ENCODE peak calls at places on chromosomes 5 and 9, in seven cellular contexts. One of them, this sample, is unnamed.

GRCh38 chr9:7910426-7911015 is 110.9 kb upstream of the DMAC1 start:
- DNase-seq in Peyer's patch: no peak
- DNase-seq in neural crest cell: no peak
- DNase-seq in pancreas: no peak
- DNase-seq in psoas muscle: no peak
- DNase-seq in BE2C: no peak
- DNase-seq in fibroblast of lung: peak; percentile 42
- DNase-seq in this sample: no peak

GRCh38 chr5:30502277-30502676 is 691.2 kb upstream of the CDH6 start:
- DNase-seq in pancreas: no peak
- DNase-seq in fibroblast of lung: peak; percentile 82
- DNase-seq in psoas muscle: no peak
- DNase-seq in neural crest cell: no peak
- DNase-seq in Peyer's patch: no peak
- DNase-seq in BE2C: no peak
- DNase-seq in this sample: no peak

GRCh38 chr5:154631141-154631540 is 124.0 kb upstream of the LARP1 start:
- DNase-seq in Peyer's patch: no peak
- DNase-seq in neural crest cell: no peak
- DNase-seq in fibroblast of lung: no peak
- DNase-seq in BE2C: no peak
- DNase-seq in pancreas: no peak
- DNase-seq in psoas muscle: no peak
- DNase-seq in this sample: no peak

GRCh38 chr9:12956261-12956660 is 181.4 kb downstream of the LURAP1L start:
- DNase-seq in pancreas: no peak
- DNase-seq in fibroblast of lung: no peak
- DNase-seq in psoas muscle: no peak
- DNase-seq in BE2C: no peak
- DNase-seq in Peyer's patch: no peak
- DNase-seq in neural crest cell: no peak
- DNase-seq in this sample: no peak

GRCh38 chr9:105232207-105232606 is 12.2 kb upstream of the SLC44A1 start:
- DNase-seq in psoas muscle: no peak
- DNase-seq in BE2C: no peak
- DNase-seq in Peyer's patch: no peak
- DNase-seq in pancreas: no peak
- DNase-seq in neural crest cell: no peak
- DNase-seq in fibroblast of lung: peak; percentile 18
- DNase-seq in this sample: no peak

GRCh38 chr5:78747703-78748359 is 99.3 kb upstream of the LHFPL2 start:
- DNase-seq in fibroblast of lung: peak; percentile 93
- DNase-seq in BE2C: no peak
- DNase-seq in psoas muscle: no peak
- DNase-seq in neural crest cell: no peak
- DNase-seq in Peyer's patch: no peak
- DNase-seq in pancreas: no peak
- DNase-seq in this sample: no peak

GRCh38 chr5:176652136-176652535 is 4.9 kb downstream of the TSPAN17 start:
- DNase-seq in pancreas: no peak
- DNase-seq in psoas muscle: no peak
- DNase-seq in Peyer's patch: no peak
- DNase-seq in BE2C: peak; percentile 62
- DNase-seq in fibroblast of lung: no peak
- DNase-seq in neural crest cell: no peak
- DNase-seq in this sample: no peak

GRCh38 chr9:133273819-133274218 is 1.2 kb downstream of the ABO start:
- DNase-seq in BE2C: no peak
- DNase-seq in neural crest cell: no peak
- DNase-seq in pancreas: no peak
- DNase-seq in Peyer's patch: no peak
- DNase-seq in fibroblast of lung: no peak
- DNase-seq in psoas muscle: no peak
- DNase-seq in this sample: no peak

GRCh38 chr5:73437126-73438047 is 11.2 kb downstream of the FOXD1 start:
- DNase-seq in pancreas: peak; percentile 55
- DNase-seq in fibroblast of lung: peak; percentile 86
- DNase-seq in neural crest cell: peak; percentile 45
- DNase-seq in Peyer's patch: peak; percentile 82
- DNase-seq in psoas muscle: peak; percentile 61
- DNase-seq in BE2C: peak; percentile 65
- DNase-seq in this sample: no peak

GRCh38 chr5:177449140-177450061 is 2.8 kb downstream of the PRR7 start:
- DNase-seq in fibroblast of lung: no peak
- DNase-seq in pancreas: peak; percentile 57
- DNase-seq in Peyer's patch: no peak
- DNase-seq in psoas muscle: no peak
- DNase-seq in BE2C: no peak
- DNase-seq in neural crest cell: no peak
- DNase-seq in this sample: no peak

GRCh38 chr5:74409166-74409706 is 231.3 kb downstream of the ENC1 start:
- DNase-seq in pancreas: peak; percentile 76
- DNase-seq in Peyer's patch: no peak
- DNase-seq in neural crest cell: no peak
- DNase-seq in BE2C: peak; percentile 86
- DNase-seq in psoas muscle: peak; percentile 16
- DNase-seq in fibroblast of lung: no peak
- DNase-seq in this sample: no peak

GRCh38 chr5:159975462-159976019 is 33.4 kb upstream of the TTC1 start:
- DNase-seq in Peyer's patch: no peak
- DNase-seq in neural crest cell: no peak
- DNase-seq in psoas muscle: no peak
- DNase-seq in fibroblast of lung: peak; percentile 98
- DNase-seq in BE2C: no peak
- DNase-seq in pancreas: no peak
- DNase-seq in this sample: no peak

GRCh38 chr9:14139287-14139686 is 174.7 kb downstream of the NFIB start:
- DNase-seq in psoas muscle: no peak
- DNase-seq in Peyer's patch: no peak
- DNase-seq in BE2C: no peak
- DNase-seq in fibroblast of lung: no peak
- DNase-seq in neural crest cell: no peak
- DNase-seq in pancreas: no peak
- DNase-seq in this sample: no peak

GRCh38 chr9:89817186-89817960 is 212.6 kb downstream of the GADD45G start:
- DNase-seq in BE2C: peak; percentile 78
- DNase-seq in Peyer's patch: no peak
- DNase-seq in pancreas: no peak
- DNase-seq in psoas muscle: no peak
- DNase-seq in neural crest cell: no peak
- DNase-seq in fibroblast of lung: no peak
- DNase-seq in this sample: no peak

GRCh38 chr5:143543358-143544255 is 140.1 kb upstream of the NR3C1 start:
- DNase-seq in psoas muscle: no peak
- DNase-seq in Peyer's patch: no peak
- DNase-seq in pancreas: no peak
- DNase-seq in BE2C: no peak
- DNase-seq in neural crest cell: no peak
- DNase-seq in fibroblast of lung: peak; percentile 81
- DNase-seq in this sample: no peak

GRCh38 chr5:56699588-56699987 is 115.8 kb upstream of the MAP3K1 start:
- DNase-seq in neural crest cell: no peak
- DNase-seq in BE2C: no peak
- DNase-seq in Peyer's patch: no peak
- DNase-seq in psoas muscle: no peak
- DNase-seq in pancreas: no peak
- DNase-seq in fibroblast of lung: no peak
- DNase-seq in this sample: no peak

GRCh38 chr5:73433982-73434342 is 14.6 kb downstream of the FOXD1 start:
- DNase-seq in Peyer's patch: no peak
- DNase-seq in psoas muscle: no peak
- DNase-seq in BE2C: no peak
- DNase-seq in neural crest cell: no peak
- DNase-seq in fibroblast of lung: peak; percentile 68
- DNase-seq in pancreas: no peak
- DNase-seq in this sample: no peak

GRCh38 chr5:161851691-161852299 is 3.9 kb downstream of the GABRA1 start:
- DNase-seq in BE2C: no peak
- DNase-seq in fibroblast of lung: no peak
- DNase-seq in pancreas: no peak
- DNase-seq in Peyer's patch: no peak
- DNase-seq in neural crest cell: no peak
- DNase-seq in psoas muscle: no peak
- DNase-seq in this sample: no peak
- TF ChIP-seq CTCF in BE2C: peak; percentile 41
- TF ChIP-seq CTCF in fibroblast of lung: no peak
- TF ChIP-seq CTCF in pancreas: no peak
- TF ChIP-seq CTCF in Peyer's patch: peak; percentile 13
- TF ChIP-seq CTCF in neural crest cell: peak; percentile 68
- TF ChIP-seq CTCF in psoas muscle: no peak
- TF ChIP-seq CTCF in this sample: no peak

GRCh38 chr5:66363097-66363496 is 219.0 kb downstream of the SREK1 start:
- DNase-seq in BE2C: no peak
- DNase-seq in Peyer's patch: no peak
- DNase-seq in psoas muscle: no peak
- DNase-seq in pancreas: no peak
- DNase-seq in fibroblast of lung: no peak
- DNase-seq in neural crest cell: no peak
- DNase-seq in this sample: no peak
- TF ChIP-seq CTCF in BE2C: no peak
- TF ChIP-seq CTCF in Peyer's patch: no peak
- TF ChIP-seq CTCF in psoas muscle: no peak
- TF ChIP-seq CTCF in pancreas: no peak
- TF ChIP-seq CTCF in fibroblast of lung: no peak
- TF ChIP-seq CTCF in neural crest cell: no peak
- TF ChIP-seq CTCF in this sample: no peak

GRCh38 chr9:92094655-92095054 is 20.6 kb downstream of the SPTLC1 start:
- DNase-seq in psoas muscle: no peak
- DNase-seq in pancreas: no peak
- DNase-seq in neural crest cell: no peak
- DNase-seq in fibroblast of lung: peak; percentile 28
- DNase-seq in BE2C: no peak
- DNase-seq in Peyer's patch: no peak
- DNase-seq in this sample: no peak
- TF ChIP-seq CTCF in psoas muscle: no peak
- TF ChIP-seq CTCF in pancreas: no peak
- TF ChIP-seq CTCF in neural crest cell: no peak
- TF ChIP-seq CTCF in fibroblast of lung: no peak
- TF ChIP-seq CTCF in BE2C: no peak
- TF ChIP-seq CTCF in Peyer's patch: no peak
- TF ChIP-seq CTCF in this sample: no peak

GRCh38 chr9:127892831-127893230 is 6.6 kb downstream of the ST6GALNAC6 start:
- DNase-seq in fibroblast of lung: no peak
- DNase-seq in pancreas: no peak
- DNase-seq in neural crest cell: no peak
- DNase-seq in Peyer's patch: no peak
- DNase-seq in psoas muscle: no peak
- DNase-seq in BE2C: no peak
- DNase-seq in this sample: no peak
- TF ChIP-seq CTCF in fibroblast of lung: no peak
- TF ChIP-seq CTCF in pancreas: no peak
- TF ChIP-seq CTCF in neural crest cell: no peak
- TF ChIP-seq CTCF in Peyer's patch: no peak
- TF ChIP-seq CTCF in psoas muscle: no peak
- TF ChIP-seq CTCF in BE2C: no peak
- TF ChIP-seq CTCF in this sample: no peak

GRCh38 chr5:91864902-91865420 is 481.8 kb upstream of the ARRDC3 start:
- DNase-seq in neural crest cell: no peak
- DNase-seq in psoas muscle: no peak
- DNase-seq in pancreas: no peak
- DNase-seq in fibroblast of lung: no peak
- DNase-seq in BE2C: no peak
- DNase-seq in Peyer's patch: no peak
- DNase-seq in this sample: no peak
- TF ChIP-seq CTCF in neural crest cell: no peak
- TF ChIP-seq CTCF in psoas muscle: no peak
- TF ChIP-seq CTCF in pancreas: no peak
- TF ChIP-seq CTCF in fibroblast of lung: no peak
- TF ChIP-seq CTCF in BE2C: no peak
- TF ChIP-seq CTCF in Peyer's patch: no peak
- TF ChIP-seq CTCF in this sample: no peak

DNA sequence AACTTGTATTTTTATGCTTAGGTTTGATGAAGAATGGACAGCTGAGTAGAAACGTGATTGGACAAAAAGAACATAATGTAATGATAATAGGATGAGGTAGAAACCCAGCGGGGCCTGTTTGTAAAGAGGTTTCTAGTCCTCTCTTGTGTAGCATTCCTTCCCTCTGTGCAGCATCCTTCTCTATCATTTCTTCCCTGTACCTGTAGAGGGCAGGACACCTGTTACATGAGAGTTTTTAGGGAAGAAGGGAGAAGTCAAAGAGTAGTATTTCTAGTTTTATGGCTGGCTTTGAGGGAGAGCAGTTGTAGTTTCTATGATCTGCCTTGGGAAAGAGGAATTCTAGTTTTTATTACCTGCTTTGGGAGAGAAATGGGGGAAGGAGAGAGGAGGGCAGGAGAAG is 162.1 kb upstream of the FST start:
- DNase-seq in BE2C: no peak
- DNase-seq in pancreas: no peak
- DNase-seq in neural crest cell: no peak
- DNase-seq in fibroblast of lung: no peak
- DNase-seq in psoas muscle: no peak
- DNase-seq in Peyer's patch: no peak
- DNase-seq in this sample: no peak
- TF ChIP-seq CTCF in BE2C: no peak
- TF ChIP-seq CTCF in pancreas: no peak
- TF ChIP-seq CTCF in neural crest cell: no peak
- TF ChIP-seq CTCF in fibroblast of lung: no peak
- TF ChIP-seq CTCF in psoas muscle: no peak
- TF ChIP-seq CTCF in Peyer's patch: no peak
- TF ChIP-seq CTCF in this sample: no peak

DNA sequence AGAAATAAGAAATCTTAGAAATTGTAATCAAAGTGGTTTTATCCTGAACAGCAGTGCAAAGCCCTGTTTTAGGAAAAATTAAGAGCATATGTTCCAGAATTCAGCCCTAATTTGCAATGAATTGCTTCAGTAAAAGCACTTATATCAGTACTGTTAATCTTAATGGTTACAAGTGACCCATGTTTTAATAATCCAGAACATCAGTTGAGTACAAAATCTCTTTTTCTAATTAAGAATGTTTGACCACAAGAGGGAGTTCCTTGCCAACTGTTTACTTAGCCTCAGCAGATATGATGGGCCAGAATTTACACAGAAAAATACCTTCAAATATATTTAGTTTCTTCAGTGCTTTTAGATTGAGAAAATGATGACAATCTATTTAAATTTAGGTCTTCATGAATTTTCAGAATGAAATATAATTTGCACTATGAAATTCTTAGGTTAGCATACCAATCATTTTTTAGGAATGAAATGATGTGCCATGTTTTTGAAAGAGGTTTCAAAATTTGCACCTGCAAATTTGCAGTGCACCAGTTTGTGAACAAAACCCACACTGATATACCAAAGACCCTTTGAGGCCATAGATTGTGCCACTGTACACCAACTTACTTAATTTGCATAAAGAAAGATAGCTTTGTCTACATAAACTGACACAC is 926.3 kb upstream of the ARRDC3 start:
- DNase-seq in Peyer's patch: no peak
- DNase-seq in pancreas: no peak
- DNase-seq in BE2C: no peak
- DNase-seq in fibroblast of lung: peak; percentile 49
- DNase-seq in psoas muscle: no peak
- DNase-seq in neural crest cell: no peak
- DNase-seq in this sample: no peak
- TF ChIP-seq CTCF in Peyer's patch: no peak
- TF ChIP-seq CTCF in pancreas: no peak
- TF ChIP-seq CTCF in BE2C: peak; percentile 64
- TF ChIP-seq CTCF in fibroblast of lung: peak; percentile 42
- TF ChIP-seq CTCF in psoas muscle: no peak
- TF ChIP-seq CTCF in neural crest cell: peak; percentile 78
- TF ChIP-seq CTCF in this sample: no peak